ENCODE peak calls at places on chromosomes 13 and 19, in eight cellular contexts. A is HepG2; Y is activated naive CD8-positive, alpha-beta T cell treated with anti-CD3 and anti-CD28 coated beads, Interleukin-2, amount 10 ng/mL, durations not matched to agents 7 days and 5 days; I is activated CD8-positive, alpha-beta T cell treated with anti-CD3 and anti-CD28 coated beads for 36 hours; H is mucosa of descending colon; K is left cardiac atrium; Q is activated B cell treated with CpG ODN at 0.5 μM for 24 hours; R is sciatic nerve. F is an unnamed sample.
A peak's percentile ranks its signal among the peaks of the same experiment; 100 is the strongest.

GRCh38 chr13:36413161-36413560 is 19.1 kb upstream of the CCNA1 start:
- ATAC-seq in K (no peak), A (no peak), I (no peak), Y (no peak), R (no peak), H (no peak), Q (no peak), F (no peak)

GRCh38 chr13:110714798-110715394 is 1.4 kb downstream of the ING1 start:
- ATAC-seq in K (peak; percentile 6), Q (no peak), A (peak; percentile 3), I (no peak), H (peak; percentile 3), Y (peak; percentile 1), R (peak; percentile 19), F (no peak)

GRCh38 chr13:45238945-45239795 is 38.3 kb upstream of the KCTD4 start:
- ATAC-seq in Q (no peak), A (no peak), H (no peak), Y (no peak), R (no peak), I (no peak), K (no peak), F (no peak)

GRCh38 chr19:16382775-16383543 is 58.3 kb downstream of the KLF2 start:
- ATAC-seq in K (peak; percentile 83), R (peak; percentile 86), I (peak; percentile 71), Q (peak; percentile 59), H (peak; percentile 90), Y (peak; percentile 53), A (peak; percentile 72), F (peak; percentile 75)

GRCh38 chr19:28066988-28067387 is 1146.0 kb downstream of the UQCRFS1 start:
- ATAC-seq in Q (no peak), R (no peak), H (no peak), Y (no peak), I (no peak), A (no peak), K (no peak), F (no peak)

GRCh38 chr13:49457221-49457620 is 13.1 kb downstream of the SETDB2 start:
- ATAC-seq in I (no peak), A (no peak), Q (no peak), K (no peak), Y (no peak), H (no peak), R (no peak), F (no peak)

GRCh38 chr19:11356074-11356397 is 804 bp downstream of the PLPPR2 start:
- ATAC-seq in A (no peak), Y (no peak), Q (no peak), R (no peak), H (no peak), I (no peak), K (no peak), F (no peak)

GRCh38 chr19:17575871-17576757 is 20.7 kb downstream of the COLGALT1 start:
- ATAC-seq in R (no peak), H (peak; percentile 15), K (no peak), Q (no peak), A (no peak), I (no peak), Y (no peak), F (no peak)

GRCh38 chr13:27442797-27443196 is 7.6 kb downstream of the MTIF3 start:
- ATAC-seq in A (no peak), Q (no peak), H (peak; percentile 71), K (no peak), I (no peak), R (no peak), Y (no peak), F (no peak)

GRCh38 chr13:79898202-79898826 is 417.4 kb downstream of the NDFIP2 start:
- ATAC-seq in R (no peak), Q (no peak), K (peak; percentile 89), Y (no peak), I (no peak), A (no peak), H (no peak), F (no peak)

GRCh38 chr19:58407658-58408151 is 744 bp upstream of the ZNF584 start:
- ATAC-seq in H (peak; percentile 10), R (peak; percentile 35), Q (no peak), K (no peak), I (peak; percentile 41), Y (no peak), A (peak; percentile 74), F (peak; percentile 23)

GRCh38 chr19:12789098-12789903 is 2.0 kb upstream of the JUNB start:
- ATAC-seq in K (no peak), Y (no peak), Q (no peak), H (peak; percentile 41), I (peak; percentile 0), A (peak; percentile 14), R (no peak), F (no peak)

GRCh38 chr13:94860981-94861407 is 148.6 kb upstream of the SOX21 start:
- ATAC-seq in Y (peak; percentile 74), A (no peak), I (peak; percentile 55), H (no peak), R (no peak), Q (no peak), K (no peak), F (peak; percentile 67)

GRCh38 chr13:24631922-24632321 is 48.3 kb upstream of the ATP12A start:
- ATAC-seq in H (no peak), R (no peak), Q (no peak), K (no peak), A (no peak), I (no peak), Y (no peak), F (no peak)

GRCh38 chr13:19604306-19604705 is 29.2 kb upstream of the MPHOSPH8 start:
- ATAC-seq in R (no peak), K (no peak), H (no peak), I (no peak), A (peak; percentile 9), Y (no peak), Q (no peak), F (no peak)

GRCh38 chr13:109959903-109960302 is 173.5 kb upstream of the IRS2 start:
- ATAC-seq in K (no peak), R (no peak), H (no peak), I (no peak), Y (no peak), Q (no peak), A (no peak), F (no peak)

GRCh38 chr13:74210693-74211393 is 76.6 kb upstream of the KLF12 start:
- ATAC-seq in Q (no peak), I (no peak), K (peak; percentile 88), Y (no peak), H (no peak), R (peak; percentile 68), A (no peak), F (peak; percentile 59)

GRCh38 chr13:26052136-26052736 is 420 bp upstream of the SHISA2 start:
- ATAC-seq in H (no peak), Y (no peak), I (no peak), K (no peak), A (peak; percentile 64), Q (no peak), R (peak; percentile 50), F (no peak)

GRCh38 chr19:4014541-4015491 is 7.3 kb downstream of the PIAS4 start:
- ATAC-seq in R (peak; percentile 56), Q (peak; percentile 75), H (peak; percentile 35), K (peak; percentile 44), A (no peak), Y (peak; percentile 46), I (peak; percentile 80), F (peak; percentile 50)

GRCh38 chr19:2253106-2254051 is 2.8 kb downstream of the JSRP1 start:
- ATAC-seq in H (peak; percentile 12), Y (peak; percentile 37), Q (peak; percentile 29), K (no peak), A (peak; percentile 65), I (peak; percentile 37), R (no peak), F (peak; percentile 1)

GRCh38 chr19:54937926-54938325 is 9.4 kb downstream of the NLRP7 start:
- ATAC-seq in A (no peak), Y (peak; percentile 70), H (no peak), R (no peak), Q (peak; percentile 67), I (peak; percentile 37), K (no peak), F (peak; percentile 79)

GRCh38 chr19:15563325-15563794 is 51.7 kb upstream of the CYP4F8 start:
- ATAC-seq in K (peak; percentile 78), Y (no peak), I (no peak), H (peak; percentile 94), Q (no peak), R (peak; percentile 44), A (peak; percentile 95), F (no peak)

F was measured in activated T-helper 17 cell treated with anti-CD3 and anti-CD28 coated beads, Interleukin-2, amount 50 U/mL, for 72 hours.